ENCODE peak calls at places on chromosomes 5 and 9, in six cellular contexts. Y is astrocyte of the cerebellum, F is testis, H is cardiac fibroblast, M is ELR, P is aorta. Z is an unnamed sample.

GRCh38 chr5:92378961-92379611 is 996.0 kb upstream of the ARRDC3 start:
- DNase-seq in Y (no peak), F (no peak), H (peak; percentile 70), M (peak; percentile 43), P (peak; percentile 36), Z (peak; percentile 32)

GRCh38 chr5:41408676-41409443 is 101.5 kb downstream of the PLCXD3 start:
- DNase-seq in Y (no peak), F (no peak), H (peak; percentile 81), M (peak; percentile 84), P (no peak), Z (no peak)

GRCh38 chr5:179698935-179699639 is at the start of gene CANX:
- DNase-seq in Y (no peak), F (no peak), H (no peak), M (peak; percentile 47), P (no peak), Z (no peak)

GRCh38 chr5:86320266-86320665 is 297.5 kb upstream of the COX7C start:
- DNase-seq in Y (peak; percentile 37), F (no peak), H (no peak), M (no peak), P (no peak), Z (peak; percentile 2)

GRCh38 chr9:81912135-81912534 is 16.1 kb upstream of the SPATA31D4 start:
- DNase-seq in Y (no peak), F (no peak), H (no peak), M (no peak), P (no peak), Z (no peak)

GRCh38 chr5:119400248-119400647 is 44.4 kb downstream of the TNFAIP8 start:
- DNase-seq in Y (no peak), F (no peak), H (no peak), M (peak; percentile 77), P (no peak), Z (peak; percentile 86)

GRCh38 chr9:8903077-8903476 is 1103.5 kb upstream of the DMAC1 start:
- DNase-seq in Y (no peak), F (no peak), H (no peak), M (no peak), P (no peak), Z (no peak)

GRCh38 chr5:116520706-116521105 is 53.9 kb downstream of the SEMA6A start:
- DNase-seq in Y (no peak), F (no peak), H (peak; percentile 3), M (no peak), P (no peak), Z (no peak)

GRCh38 chr5:17190799-17191391 is 26.5 kb upstream of the BASP1 start:
- DNase-seq in Y (no peak), F (no peak), H (no peak), M (peak; percentile 64), P (no peak), Z (no peak)

GRCh38 chr9:96484521-96484931 is 34.6 kb downstream of the HABP4 start:
- DNase-seq in Y (no peak), F (no peak), H (no peak), M (no peak), P (no peak), Z (no peak)

GRCh38 chr9:103798620-103799019 is 295.5 kb upstream of the SMC2 start:
- DNase-seq in Y (peak; percentile 55), F (no peak), H (peak; percentile 82), M (peak; percentile 91), P (no peak), Z (peak; percentile 80)

GRCh38 chr5:55852503-55852902 is 1.3 kb downstream of the IL31RA start:
- DNase-seq in Y (no peak), F (no peak), H (no peak), M (peak; percentile 10), P (no peak), Z (no peak)

GRCh38 chr9:134396825-134397224 is 70.6 kb downstream of the RXRA start:
- DNase-seq in Y (no peak), F (no peak), H (no peak), M (no peak), P (no peak), Z (no peak)

GRCh38 chr9:80320916-80321315 is 749.2 kb downstream of the TLE4 start:
- DNase-seq in Y (peak; percentile 54), F (no peak), H (peak; percentile 76), M (peak; percentile 15), P (no peak), Z (peak; percentile 26)

GRCh38 chr9:75184471-75184870 is 96.2 kb downstream of the OSTF1 start:
- DNase-seq in Y (no peak), F (no peak), H (no peak), M (peak; percentile 38), P (no peak), Z (no peak)